ENCODE peak calls at places on chromosomes 3 and 15, in six cellular contexts. S, A, O, V, R and Y are unnamed samples.

GRCh38 chr3:414063-414462 is 217.5 kb downstream of the CHL1 start:
- DNase-seq in R (no peak), A (no peak), O (peak), V (peak), S (no peak), Y (peak)

GRCh38 chr15:54082836-54083492 is 104.7 kb downstream of the UNC13C start:
- DNase-seq in A (no peak), S (peak), O (no peak), V (peak), R (no peak), Y (peak)

GRCh38 chr3:32106132-32106928 is at the start of gene GPD1L:
- DNase-seq in V (peak), O (peak), R (peak), S (peak), A (peak), Y (peak)

GRCh38 chr15:54149115-54149531 is 170.9 kb downstream of the UNC13C start:
- DNase-seq in A (no peak), O (no peak), V (peak), R (no peak), S (no peak), Y (no peak)

GRCh38 chr3:10142707-10143560 is 1.4 kb downstream of the VHL start:
- DNase-seq in A (no peak), R (no peak), O (no peak), V (no peak), S (peak), Y (no peak)

GRCh38 chr3:143433787-143434378 is 314.3 kb downstream of the CHST2 start:
- DNase-seq in R (no peak), O (no peak), A (no peak), S (peak), V (no peak), Y (no peak)

GRCh38 chr15:92097473-92098178 is 244.1 kb downstream of the SLCO3A1 start:
- DNase-seq in R (no peak), A (peak), V (peak), S (peak), O (peak), Y (peak)

GRCh38 chr3:24156466-24156865 is 211.4 kb downstream of the NR1D2 start:
- DNase-seq in O (no peak), A (no peak), V (peak), R (no peak), S (no peak), Y (peak)

GRCh38 chr3:43373588-43373935 is 87.2 kb downstream of the SNRK start:
- DNase-seq in V (peak), A (no peak), O (no peak), R (no peak), S (no peak), Y (peak)

GRCh38 chr3:179671709-179672337 is 19.0 kb downstream of the USP13 start:
- DNase-seq in V (peak), A (no peak), S (no peak), O (peak), R (no peak), Y (peak)
- TF ChIP-seq CTCF in V (no peak), A (no peak), S (no peak), O (no peak), R (no peak), Y (no peak)

DNA sequence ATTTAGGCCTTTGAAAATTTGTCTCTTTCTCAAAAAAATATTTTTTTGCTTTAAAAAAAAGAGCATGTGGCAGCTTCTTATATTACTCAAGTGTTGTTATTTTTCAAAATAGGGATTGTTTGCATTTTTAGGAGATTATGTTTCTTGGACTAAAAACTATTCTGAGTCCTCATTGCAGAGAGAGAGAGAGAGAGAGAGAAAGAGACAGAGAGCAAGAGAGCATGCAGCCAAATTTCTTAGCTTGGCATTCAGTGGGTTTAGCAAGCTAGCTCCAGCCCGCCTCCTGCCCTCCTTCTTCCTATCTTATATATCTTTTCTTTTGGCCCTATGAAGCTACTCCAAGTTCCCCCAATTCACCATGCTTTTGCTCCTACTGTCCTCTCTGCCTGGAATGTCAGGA is 55.7 kb downstream of the CEMIP start:
- DNase-seq in V (no peak), S (no peak), R (no peak), A (no peak), O (no peak), Y (no peak)
- H3K4me3 ChIP-seq in V (no peak), S (no peak), R (no peak), A (no peak), O (no peak), Y (no peak)

DNA sequence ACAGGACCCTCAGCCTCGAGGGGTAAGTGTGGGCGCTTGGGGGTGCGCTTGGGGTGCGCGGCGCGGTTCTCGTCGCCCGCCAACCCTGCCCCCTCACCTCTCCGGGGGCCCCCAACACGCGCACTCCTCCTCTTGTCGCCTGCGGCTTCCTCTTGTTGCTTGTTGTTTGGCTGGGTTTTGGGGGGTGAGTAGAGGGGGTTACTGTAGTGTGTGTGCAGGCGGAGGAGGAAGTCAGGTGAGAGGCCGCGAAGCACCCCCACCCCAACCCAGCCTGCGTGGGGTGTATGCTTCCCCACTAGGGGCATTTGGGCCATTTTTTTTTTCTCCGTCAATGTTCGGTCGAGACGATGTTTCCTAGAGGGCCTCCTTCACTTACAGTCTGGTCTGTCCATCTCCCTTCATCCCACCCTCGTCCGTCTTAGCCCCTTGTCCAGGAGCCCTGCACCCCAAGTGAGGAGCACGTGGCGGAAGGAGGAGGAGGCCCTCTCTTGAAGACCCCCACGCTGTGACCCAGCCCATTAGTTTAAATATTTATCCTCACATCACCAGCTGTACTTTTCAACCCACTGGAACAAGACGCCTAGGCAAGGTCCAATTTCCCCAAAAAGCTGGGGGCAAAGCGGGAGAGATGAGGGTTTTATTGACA is 20.4 kb upstream of the SATB1 start:
- DNase-seq in S (peak), A (no peak), O (peak), R (no peak), V (no peak), Y (no peak)
- TF ChIP-seq CTCF in S (no peak), A (no peak), O (peak), R (no peak), V (no peak), Y (no peak)

DNA sequence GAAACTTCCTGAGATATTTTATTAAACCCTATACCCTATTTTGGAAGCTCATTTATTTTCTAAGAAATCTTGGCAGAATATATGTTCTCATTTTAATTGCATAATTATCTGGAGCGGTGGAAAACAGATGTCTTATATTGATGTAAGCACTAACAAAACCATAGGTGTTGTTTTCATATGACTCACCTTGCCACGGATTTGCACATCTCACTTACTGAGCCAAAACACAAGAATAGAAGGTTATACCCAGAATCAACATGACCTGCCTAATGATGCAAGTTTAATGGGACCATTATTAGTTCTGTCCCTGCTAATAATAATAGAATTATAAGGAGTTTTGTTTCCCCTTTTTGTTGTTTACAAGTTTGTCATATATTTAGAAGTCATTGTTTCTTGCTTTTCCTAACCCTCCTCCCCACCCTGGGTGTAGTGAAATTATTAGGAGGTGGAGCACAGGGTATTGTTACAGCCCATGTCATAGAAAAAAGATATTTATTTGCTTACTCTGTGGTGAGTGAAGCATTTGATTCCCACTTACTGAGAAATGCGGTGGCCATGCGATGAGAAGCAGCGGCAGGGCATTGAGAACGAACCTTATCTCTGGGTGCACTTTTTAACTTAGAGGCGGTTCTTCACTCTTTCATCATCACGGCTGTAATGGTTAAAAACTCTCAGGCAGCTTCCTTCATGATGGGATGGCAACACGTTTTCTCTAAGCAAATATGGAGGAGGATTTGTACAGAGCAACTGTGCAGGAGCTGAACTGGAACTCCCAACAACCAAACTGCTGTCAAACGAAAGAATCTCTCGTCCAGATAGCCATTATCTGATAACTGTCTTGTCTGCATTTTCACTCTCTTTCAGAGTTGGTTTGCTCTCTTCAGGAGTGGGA is 521 bp downstream of the IL5RA start:
- DNase-seq in S (no peak), R (no peak), V (no peak), A (no peak), O (peak), Y (peak)
- H3K4me3 ChIP-seq in S (no peak), R (peak), V (no peak), A (no peak), O (no peak), Y (no peak)

DNA sequence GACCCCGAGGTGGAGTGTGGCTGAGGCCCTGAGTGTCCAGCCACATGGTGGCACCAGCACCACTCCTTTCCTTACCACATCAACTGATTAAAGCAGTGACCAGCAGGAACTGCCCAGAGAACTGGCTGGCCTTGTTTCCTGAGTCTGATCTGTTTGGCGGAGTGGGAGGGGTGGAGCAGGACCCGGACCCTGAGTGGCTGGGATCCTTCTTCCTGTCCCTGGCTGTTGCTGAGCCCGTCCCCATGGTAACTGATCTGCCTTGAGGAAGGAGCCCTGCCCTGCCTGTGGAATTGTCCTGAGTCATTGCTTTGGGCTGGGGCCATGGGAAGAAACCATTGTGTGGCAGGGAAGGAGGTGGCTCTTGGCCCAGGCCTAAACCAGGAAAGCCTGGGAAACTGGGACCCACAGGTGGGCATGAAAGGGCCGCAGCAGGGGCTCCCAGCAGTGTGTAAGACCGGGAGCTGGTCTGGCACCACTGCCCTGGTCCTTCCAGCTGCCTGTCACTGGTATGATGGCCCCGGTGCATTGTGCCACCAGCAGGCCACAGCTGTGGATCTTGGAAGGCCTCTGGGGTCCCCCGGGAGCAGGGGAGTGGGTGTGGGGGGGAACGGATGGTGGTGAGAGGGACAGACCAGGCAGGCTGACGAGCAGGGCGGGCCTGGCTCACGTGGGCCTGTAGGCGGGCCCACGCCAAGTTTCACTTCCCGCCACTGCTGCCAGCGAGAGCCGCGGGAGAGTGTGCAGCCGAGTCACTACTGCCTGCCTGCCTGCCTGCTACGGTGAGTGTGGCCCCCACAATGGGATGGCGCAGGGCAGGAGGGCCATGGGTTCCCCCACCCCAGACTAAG is 19.2 kb downstream of the ATRIP start:
- DNase-seq in A (peak), O (peak), S (peak), V (peak), R (peak), Y (peak)
- TF ChIP-seq CTCF in A (peak), O (peak), S (peak), V (peak), R (peak), Y (peak)

GRCh38 chr3:71065764-71066013 is 517.8 kb downstream of the FOXP1 start:
- DNase-seq in R (no peak), S (no peak), V (no peak), A (no peak), O (no peak), Y (no peak)

GRCh38 chr3:71064976-71065763 is 518.4 kb downstream of the FOXP1 start:
- DNase-seq in R (peak), S (no peak), V (peak), O (peak), A (no peak), Y (peak)

GRCh38 chr3:71067977-71068376 is 515.6 kb downstream of the FOXP1 start:
- DNase-seq in V (no peak), S (no peak), R (no peak), O (no peak), A (no peak), Y (no peak)

GRCh38 chr3:71066356-71066755 is 517.2 kb downstream of the FOXP1 start:
- DNase-seq in S (no peak), A (no peak), V (no peak), O (no peak), R (no peak), Y (peak)

GRCh38 chr3:71066849-71067261 is 516.7 kb downstream of the FOXP1 start:
- DNase-seq in V (peak), S (peak), A (no peak), O (no peak), R (no peak), Y (peak)
- H3K4me3 ChIP-seq in V (no peak), S (no peak), A (no peak), O (no peak), R (peak), Y (no peak)

DNA sequence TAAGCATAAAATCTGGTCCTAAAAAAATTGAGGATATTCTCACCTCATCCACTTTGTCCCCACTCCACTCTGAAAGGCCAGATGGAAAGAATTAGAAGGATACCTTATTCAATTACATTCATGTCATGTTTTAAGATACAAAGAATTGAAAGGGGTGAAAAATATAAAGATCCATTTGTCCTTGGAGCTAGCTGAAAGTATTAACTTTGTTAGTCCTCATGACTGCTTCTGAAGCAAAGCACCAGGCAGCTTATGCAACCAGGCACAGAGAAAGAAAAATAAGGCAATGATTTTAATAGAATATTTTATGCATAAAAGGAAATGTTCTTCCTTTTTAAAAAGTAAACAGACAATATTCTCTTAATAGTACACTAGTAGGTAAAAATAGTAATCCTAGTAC is 174.7 kb downstream of the NEK10 start:
- DNase-seq in O (no peak), V (no peak), A (no peak), S (no peak), R (no peak), Y (no peak)
- TF ChIP-seq CTCF in O (no peak), V (no peak), A (no peak), S (no peak), R (no peak), Y (no peak)

GRCh38 chr15:89799011-89799924 is 15.4 kb downstream of the ANPEP start:
- DNase-seq in R (no peak), O (no peak), S (peak), A (no peak), V (no peak), Y (no peak)
- H3K4me3 ChIP-seq in R (no peak), O (no peak), S (no peak), A (no peak), V (no peak), Y (no peak)

GRCh38 chr3:122458992-122459391 is 43.1 kb upstream of the WDR5B start:
- DNase-seq in V (peak), R (no peak), A (peak), O (peak), S (no peak), Y (peak)
- TF ChIP-seq CTCF in V (peak), R (peak), A (peak), O (peak), S (peak), Y (peak)